ENCODE peak calls at places on chromosome 17, in seven cellular contexts. S is IMR-90, D is H9, J is mesendoderm, F is neuronal stem cell, A is trophoblast cell, O is mesenchymal stem cell. X is an unnamed sample.

GRCh38 chr17:13513039-13513405 is 88.7 kb downstream of the HS3ST3A1 start:
- DNase-seq in S (peak), J (no peak), A (peak), D (no peak), F (no peak), O (peak), X (no peak)

GRCh38 chr17:20922128-20922670 is 120.6 kb downstream of the USP22 start:
- DNase-seq in D (no peak), A (peak), S (peak), O (peak), F (no peak), J (no peak), X (no peak)

GRCh38 chr17:68909066-68909465 is 46.1 kb downstream of the ABCA8 start:
- DNase-seq in A (peak), F (no peak), O (peak), J (peak), D (no peak), S (peak), X (no peak)

GRCh38 chr17:64448665-64449512 is at the start of gene MILR1:
- DNase-seq in J (no peak), O (peak), F (no peak), D (no peak), S (peak), A (peak), X (no peak)

GRCh38 chr17:64077409-64077808 is 52.5 kb downstream of the ERN1 start:
- DNase-seq in A (peak), D (no peak), F (no peak), J (no peak), O (no peak), S (peak), X (no peak)

GRCh38 chr17:11144358-11145233 is 96.4 kb upstream of the SHISA6 start:
- DNase-seq in J (peak), F (peak), D (peak), A (peak), O (no peak), S (no peak), X (peak)

GRCh38 chr17:16005641-16006040 is 6.0 kb downstream of the TTC19 start:
- DNase-seq in A (no peak), O (no peak), F (no peak), D (no peak), S (peak), J (no peak), X (no peak)

GRCh38 chr17:67157732-67158639 is 87.0 kb downstream of the HELZ start:
- DNase-seq in F (no peak), O (peak), A (peak), S (peak), D (no peak), J (peak), X (no peak)

GRCh38 chr17:31789707-31790505 is 69.1 kb downstream of the COPRS start:
- DNase-seq in F (no peak), D (no peak), O (no peak), J (no peak), S (no peak), A (no peak), X (no peak)

GRCh38 chr17:59365383-59365981 is 34.0 kb downstream of the YPEL2 start:
- DNase-seq in F (peak), A (no peak), S (no peak), O (no peak), D (no peak), J (peak), X (no peak)

GRCh38 chr17:63150994-63151464 is 185.0 kb downstream of the TANC2 start:
- DNase-seq in D (no peak), S (peak), A (no peak), O (peak), J (peak), F (peak), X (no peak)

GRCh38 chr17:21573961-21574610 is 118.2 kb upstream of the KCNJ18 start:
- DNase-seq in D (no peak), O (no peak), F (no peak), A (peak), S (peak), J (no peak), X (no peak)

GRCh38 chr17:21258593-21258992 is 5.4 kb upstream of the NATD1 start:
- DNase-seq in F (no peak), S (no peak), O (no peak), J (no peak), A (no peak), D (no peak), X (no peak)

GRCh38 chr17:77332034-77332971 is 191.5 kb downstream of the SEC14L1 start:
- DNase-seq in J (no peak), O (peak), A (peak), F (no peak), D (no peak), S (no peak), X (no peak)

GRCh38 chr17:76845524-76845923 is 22.7 kb upstream of the MGAT5B start:
- DNase-seq in D (no peak), A (peak), J (no peak), O (no peak), F (no peak), S (peak), X (no peak)

GRCh38 chr17:39658760-39659159 is 6.4 kb upstream of the TCAP start:
- DNase-seq in O (no peak), J (no peak), S (no peak), A (no peak), D (no peak), F (no peak), X (no peak)

GRCh38 chr17:18037482-18037881 is 1.5 kb downstream of the ATPAF2 start:
- DNase-seq in D (no peak), F (no peak), A (no peak), O (no peak), J (no peak), S (no peak), X (no peak)

GRCh38 chr17:69511244-69511643 is 96.7 kb downstream of the MAP2K6 start:
- DNase-seq in A (no peak), O (no peak), S (no peak), J (no peak), F (no peak), D (no peak), X (no peak)

GRCh38 chr17:73163043-73163442 is 1.8 kb upstream of the SSTR2 start:
- DNase-seq in O (no peak), S (no peak), D (no peak), A (no peak), J (no peak), F (no peak), X (no peak)

GRCh38 chr17:7384489-7385081 is 3.7 kb downstream of the TNK1 start:
- DNase-seq in F (no peak), O (no peak), S (no peak), J (peak), A (no peak), D (no peak), X (no peak)

GRCh38 chr17:41660221-41660711 is 28.4 kb upstream of the EIF1 start:
- DNase-seq in J (no peak), F (no peak), D (no peak), A (no peak), S (no peak), O (no peak), X (no peak)

GRCh38 chr17:21016826-21017225 is 26.0 kb downstream of the USP22 start:
- DNase-seq in J (no peak), O (no peak), D (no peak), F (no peak), S (no peak), A (no peak), X (no peak)

GRCh38 chr17:32222621-32223020 is 43.0 kb upstream of the RHBDL3 start:
- DNase-seq in A (peak), S (peak), D (no peak), J (peak), O (no peak), F (no peak), X (no peak)

GRCh38 chr17:7777017-7777416 is 57.0 kb upstream of the KDM6B start:
- DNase-seq in A (no peak), D (no peak), F (no peak), S (no peak), O (no peak), J (no peak), X (no peak)

GRCh38 chr17:65169691-65170090 is 32.5 kb downstream of the RGS9 start:
- DNase-seq in D (no peak), F (no peak), J (no peak), O (no peak), S (no peak), A (no peak), X (no peak)

GRCh38 chr17:71995570-71995969 is 125.2 kb upstream of the SOX9 start:
- DNase-seq in O (no peak), A (no peak), F (no peak), D (no peak), J (no peak), S (peak), X (no peak)

GRCh38 chr17:60169921-60170817 is 20.4 kb downstream of the CA4 start:
- DNase-seq in O (peak), D (no peak), S (peak), A (no peak), F (no peak), J (no peak), X (no peak)

GRCh38 chr17:56175299-56175935 is 22.1 kb downstream of the ANKFN1 start:
- DNase-seq in F (no peak), D (no peak), J (no peak), A (no peak), S (no peak), O (peak), X (no peak)

GRCh38 chr17:4004517-4005295 is 40.5 kb upstream of the ATP2A3 start:
- DNase-seq in D (peak), J (peak), O (peak), S (no peak), F (peak), A (peak), X (no peak)

GRCh38 chr17:12622726-12623125 is 43.0 kb upstream of the MYOCD start:
- DNase-seq in S (peak), A (peak), F (no peak), O (peak), J (no peak), D (no peak), X (no peak)

GRCh38 chr17:2955931-2956582 is 107.3 kb downstream of the OR1D5 start:
- DNase-seq in O (no peak), D (no peak), F (no peak), S (no peak), J (no peak), A (peak), X (no peak)

GRCh38 chr17:301681-302299 is 50.8 kb downstream of the RPH3AL start:
- DNase-seq in O (no peak), A (no peak), J (no peak), S (no peak), D (no peak), F (no peak), X (no peak)

GRCh38 chr17:41687828-41688640 is 651 bp upstream of the EIF1 start:
- DNase-seq in S (peak), D (no peak), O (peak), A (peak), J (no peak), F (no peak), X (peak)

GRCh38 chr17:29694923-29695563 is 72.3 kb upstream of the CORO6 start:
- DNase-seq in D (no peak), F (no peak), O (no peak), S (no peak), J (no peak), A (no peak), X (no peak)

GRCh38 chr17:35243459-35244204 is 760 bp downstream of the SLFN5 start:
- DNase-seq in J (peak), A (peak), D (peak), F (peak), S (peak), O (peak), X (no peak)

GRCh38 chr17:3012926-3013581 is 50.4 kb downstream of the OR1D5 start:
- DNase-seq in J (peak), S (peak), F (peak), A (peak), D (peak), O (peak), X (peak)

GRCh38 chr17:6551909-6552768 is 4.2 kb downstream of the PITPNM3 start:
- DNase-seq in O (no peak), S (no peak), A (no peak), F (no peak), J (no peak), D (no peak), X (no peak)

GRCh38 chr17:28335959-28336871 is 654 bp downstream of the TNFAIP1 start:
- DNase-seq in D (peak), J (peak), A (peak), F (peak), S (peak), O (peak), X (peak)

DNA sequence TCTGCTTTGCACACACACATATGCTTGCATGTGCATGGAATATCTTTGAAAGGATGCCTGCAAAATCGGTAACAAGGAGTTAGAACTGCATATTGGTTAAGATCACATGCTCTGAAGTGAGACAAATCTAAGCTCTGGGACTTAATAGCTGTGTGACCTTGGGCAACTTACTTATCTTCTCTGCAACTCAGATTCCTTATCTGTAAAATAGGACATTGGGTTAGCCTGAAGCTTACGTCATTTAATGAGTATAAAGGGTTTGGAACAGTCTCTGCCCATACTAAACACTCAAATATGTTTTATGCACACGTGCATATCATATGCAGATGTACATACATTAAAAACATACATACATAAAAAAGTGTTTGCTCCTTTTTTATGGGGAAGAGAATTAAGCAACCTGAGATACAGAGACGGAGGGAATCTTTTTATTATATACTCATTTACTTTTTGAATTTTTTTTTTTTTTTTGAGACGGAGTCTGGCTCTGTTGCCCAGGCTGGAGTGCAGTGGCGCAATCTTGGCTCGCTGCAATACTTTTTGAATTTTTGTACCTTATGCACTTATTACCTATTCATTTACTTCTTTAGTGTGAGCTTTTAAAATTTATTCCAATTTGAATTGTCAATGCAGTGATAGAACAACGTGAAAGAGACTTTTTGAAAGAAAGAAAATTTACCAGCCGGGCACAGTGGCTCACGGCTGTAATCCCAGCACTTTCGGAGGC is 206.2 kb downstream of the CCDC182 start:
- DNase-seq in A (peak), S (no peak), D (no peak), J (no peak), F (no peak), O (no peak), X (no peak)
- H2BK120ac ChIP-seq in A (no peak), S (no peak), D (no peak), J (no peak), F (no peak), O (no peak), X (no peak)

DNA sequence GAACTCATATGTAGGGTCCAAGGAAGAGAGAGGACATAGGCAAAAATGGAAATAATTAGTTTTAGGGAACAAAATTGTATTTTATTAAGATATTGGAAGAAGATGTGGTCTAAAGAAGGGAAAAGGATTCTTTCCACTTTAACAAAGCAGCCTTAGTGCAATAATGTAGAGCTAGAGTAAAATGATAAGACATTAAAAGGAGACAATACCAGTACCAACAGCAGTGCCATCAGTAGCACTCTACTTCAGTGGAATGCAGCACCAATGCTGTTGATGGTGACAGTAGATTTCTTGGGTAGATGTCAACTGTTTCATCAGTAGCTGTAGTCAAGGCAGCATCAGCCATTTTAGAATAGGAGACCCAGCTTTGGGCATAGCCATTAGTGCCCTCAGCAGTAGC is 124.3 kb downstream of the BRIP1 start:
- DNase-seq in A (no peak), J (no peak), F (no peak), D (no peak), O (no peak), S (no peak), X (no peak)
- H2BK120ac ChIP-seq in A (no peak), J (no peak), F (no peak), D (no peak), O (no peak), S (no peak), X (no peak)

GRCh38 chr17:54977744-54978143 is 9.2 kb downstream of the STXBP4 start:
- DNase-seq in F (no peak), D (no peak), A (no peak), O (no peak), J (no peak), S (no peak), X (no peak)

GRCh38 chr17:54983260-54983659 is 14.7 kb downstream of the STXBP4 start:
- DNase-seq in F (no peak), S (no peak), O (no peak), J (no peak), D (no peak), A (no peak), X (no peak)

GRCh38 chr17:54980372-54980771 is 11.8 kb downstream of the STXBP4 start:
- DNase-seq in A (no peak), F (no peak), S (no peak), J (no peak), D (no peak), O (no peak), X (no peak)

GRCh38 chr17:54979657-54980056 is 11.1 kb downstream of the STXBP4 start:
- DNase-seq in S (no peak), A (no peak), J (no peak), D (no peak), O (no peak), F (no peak), X (no peak)

GRCh38 chr17:54982399-54982798 is 13.8 kb downstream of the STXBP4 start:
- DNase-seq in F (no peak), J (no peak), D (no peak), S (peak), O (peak), A (no peak), X (no peak)
- H2BK120ac ChIP-seq in F (no peak), J (no peak), D (no peak), S (no peak), O (no peak), A (no peak), X (no peak)

GRCh38 chr17:50688168-50688719 is 19.5 kb downstream of the ANKRD40 start:
- DNase-seq in J (no peak), O (no peak), D (no peak), S (no peak), A (no peak), F (no peak), X (no peak)
- H2BK120ac ChIP-seq in J (no peak), O (no peak), D (no peak), S (no peak), A (no peak), F (no peak), X (no peak)

GRCh38 chr17:33947762-33948161 is 307.3 kb upstream of the CCL2 start:
- DNase-seq in D (no peak), O (no peak), S (no peak), F (no peak), A (no peak), J (no peak), X (no peak)

GRCh38 chr17:33944412-33944811 is 310.7 kb upstream of the CCL2 start:
- DNase-seq in J (no peak), F (no peak), S (no peak), D (no peak), O (no peak), A (no peak), X (no peak)

GRCh38 chr17:33942414-33942813 is 312.7 kb upstream of the CCL2 start:
- DNase-seq in A (no peak), O (no peak), D (no peak), F (no peak), S (no peak), J (no peak), X (no peak)

GRCh38 chr17:33945641-33946546 is 309.2 kb upstream of the CCL2 start:
- DNase-seq in O (no peak), A (no peak), D (no peak), F (no peak), J (no peak), S (no peak), X (no peak)

GRCh38 chr17:33944826-33945225 is 310.3 kb upstream of the CCL2 start:
- DNase-seq in S (no peak), J (no peak), F (no peak), A (no peak), O (no peak), D (no peak), X (no peak)
- H2BK120ac ChIP-seq in S (no peak), J (no peak), F (no peak), A (no peak), O (no peak), D (no peak), X (no peak)

GRCh38 chr17:19310151-19310550 is 52.4 kb downstream of the B9D1 start:
- DNase-seq in J (no peak), A (no peak), F (no peak), D (no peak), O (no peak), S (no peak), X (no peak)
- H2BK120ac ChIP-seq in J (no peak), A (no peak), F (no peak), D (no peak), O (no peak), S (no peak), X (no peak)

GRCh38 chr17:1896243-1897163 is 66.7 kb downstream of the RPA1 start:
- DNase-seq in S (no peak), A (no peak), J (no peak), F (no peak), O (no peak), D (no peak), X (no peak)
- H2BK120ac ChIP-seq in S (no peak), A (no peak), J (no peak), F (no peak), O (no peak), D (no peak), X (no peak)

GRCh38 chr17:81081619-81082176 is 46.7 kb downstream of the BAIAP2 start:
- DNase-seq in A (no peak), F (no peak), D (no peak), O (no peak), J (no peak), S (no peak), X (no peak)
- H2BK120ac ChIP-seq in A (no peak), F (no peak), D (no peak), O (no peak), J (no peak), S (no peak), X (no peak)

DNA sequence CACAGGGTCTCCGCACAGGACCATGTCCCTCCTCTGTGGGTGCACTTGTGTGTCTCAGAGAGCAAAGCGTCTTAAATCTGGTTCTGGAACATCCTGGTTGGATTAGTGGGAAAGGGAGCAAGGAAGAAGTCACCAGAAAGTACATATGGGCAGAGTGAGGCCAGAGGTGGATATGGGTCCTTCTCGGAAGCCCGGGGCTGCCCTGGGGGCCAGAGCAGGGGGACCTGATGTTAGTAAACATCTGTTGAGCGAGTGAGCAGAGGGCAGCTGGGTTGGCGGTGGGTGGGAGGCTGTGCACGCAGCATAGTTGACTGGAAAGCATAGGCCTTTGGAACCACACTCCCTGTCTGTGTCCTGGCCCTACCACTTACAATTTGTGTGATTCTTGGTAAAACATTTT is 22.7 kb downstream of the UNC13D start:
- DNase-seq in F (no peak), S (no peak), O (no peak), D (no peak), A (no peak), J (no peak), X (no peak)
- H2BK120ac ChIP-seq in F (no peak), S (no peak), O (no peak), D (no peak), A (no peak), J (no peak), X (no peak)